ENCODE peak calls at places on chromosomes 11 and 22, in eight cellular contexts. J is HCT116, G is K562, K is HL-60, B is HepG2, I is SK-N-SH, X is GM23338, O is GM12878. Q is an unnamed sample.
A peak's percentile ranks its signal among the peaks of the same experiment; 100 is the strongest.

GRCh38 chr11:102171101-102171500 is 60.9 kb downstream of the YAP1 start:
- DNase-seq in I (no peak), X (no peak), K (no peak), B (no peak), G (no peak), J (no peak), O (no peak), Q (no peak)

GRCh38 chr11:4123218-4123617 is 28.6 kb downstream of the RRM1 start:
- DNase-seq in B (no peak), O (no peak), J (no peak), I (no peak), K (no peak), G (no peak), X (no peak), Q (no peak)

GRCh38 chr22:32206774-32207758 is 2.2 kb upstream of the RFPL2 start:
- DNase-seq in I (peak; percentile 32), G (no peak), X (peak; percentile 86), O (no peak), K (peak; percentile 53), J (peak; percentile 56), B (peak; percentile 41), Q (peak; percentile 27)

GRCh38 chr11:92607969-92608711 is 361.3 kb upstream of the MTNR1B start:
- DNase-seq in G (no peak), I (no peak), B (no peak), K (no peak), X (no peak), O (no peak), J (no peak), Q (no peak)

GRCh38 chr11:67373916-67374570 is 645 bp upstream of the CLCF1 start:
- DNase-seq in I (peak; percentile 69), K (peak; percentile 81), O (no peak), J (peak; percentile 93), G (peak; percentile 68), B (peak; percentile 82), X (peak; percentile 86), Q (peak; percentile 80)

GRCh38 chr11:46987183-46987582 is 50.6 kb downstream of the CSTPP1 start:
- DNase-seq in K (no peak), O (no peak), J (no peak), X (peak; percentile 66), B (no peak), G (no peak), I (no peak), Q (no peak)

GRCh38 chr11:27557223-27557622 is 50.7 kb upstream of the LIN7C start:
- DNase-seq in X (no peak), G (no peak), K (no peak), I (no peak), B (no peak), O (no peak), J (no peak), Q (no peak)

GRCh38 chr11:26283852-26284421 is 48.0 kb upstream of the ANO3 start:
- DNase-seq in X (peak; percentile 13), I (no peak), J (no peak), K (no peak), G (no peak), B (no peak), O (no peak), Q (no peak)

GRCh38 chr22:42991010-42991651 is 23.8 kb downstream of the PACSIN2 start:
- DNase-seq in G (no peak), X (no peak), J (no peak), O (no peak), I (no peak), K (no peak), B (no peak), Q (no peak)

GRCh38 chr11:71059662-71060061 is 192.7 kb downstream of the SHANK2 start:
- DNase-seq in B (no peak), I (no peak), X (no peak), O (no peak), G (no peak), K (no peak), J (no peak), Q (no peak)

GRCh38 chr11:46345131-46345597 is 2.1 kb upstream of the DGKZ start:
- DNase-seq in K (peak; percentile 89), G (no peak), O (no peak), J (no peak), I (no peak), B (no peak), X (peak; percentile 69), Q (no peak)

GRCh38 chr11:114157476-114158050 is 98.1 kb downstream of the ZBTB16 start:
- DNase-seq in O (no peak), X (no peak), G (no peak), K (no peak), J (no peak), B (no peak), I (no peak), Q (no peak)

GRCh38 chr11:123233978-123234340 is 38.9 kb upstream of the CLMP start:
- DNase-seq in X (no peak), K (no peak), I (no peak), J (no peak), B (no peak), G (no peak), O (no peak), Q (no peak)

GRCh38 chr22:24503137-24503850 is 8.2 kb downstream of the UPB1 start:
- DNase-seq in O (peak; percentile 85), X (peak; percentile 83), G (peak; percentile 68), K (peak; percentile 89), J (peak; percentile 34), I (peak; percentile 73), B (no peak), Q (no peak)

GRCh38 chr11:2590131-2590950 is 109.5 kb downstream of the KCNQ1OT1 start:
- DNase-seq in B (no peak), J (no peak), X (no peak), O (no peak), G (no peak), K (no peak), I (peak; percentile 12), Q (no peak)

GRCh38 chr22:26903030-26903856 is 245.9 kb downstream of the MIAT start:
- DNase-seq in O (no peak), J (no peak), K (no peak), X (peak; percentile 59), G (no peak), I (no peak), B (no peak), Q (no peak)

GRCh38 chr11:7600205-7600775 is 73.0 kb downstream of the CYB5R2 start:
- DNase-seq in I (no peak), G (no peak), K (peak; percentile 83), J (peak; percentile 18), X (no peak), O (no peak), B (peak; percentile 89), Q (no peak)

GRCh38 chr22:41828516-41828915 is 4.4 kb upstream of the SREBF2 start:
- DNase-seq in X (no peak), J (no peak), I (no peak), B (no peak), O (no peak), G (no peak), K (no peak), Q (no peak)

DNA sequence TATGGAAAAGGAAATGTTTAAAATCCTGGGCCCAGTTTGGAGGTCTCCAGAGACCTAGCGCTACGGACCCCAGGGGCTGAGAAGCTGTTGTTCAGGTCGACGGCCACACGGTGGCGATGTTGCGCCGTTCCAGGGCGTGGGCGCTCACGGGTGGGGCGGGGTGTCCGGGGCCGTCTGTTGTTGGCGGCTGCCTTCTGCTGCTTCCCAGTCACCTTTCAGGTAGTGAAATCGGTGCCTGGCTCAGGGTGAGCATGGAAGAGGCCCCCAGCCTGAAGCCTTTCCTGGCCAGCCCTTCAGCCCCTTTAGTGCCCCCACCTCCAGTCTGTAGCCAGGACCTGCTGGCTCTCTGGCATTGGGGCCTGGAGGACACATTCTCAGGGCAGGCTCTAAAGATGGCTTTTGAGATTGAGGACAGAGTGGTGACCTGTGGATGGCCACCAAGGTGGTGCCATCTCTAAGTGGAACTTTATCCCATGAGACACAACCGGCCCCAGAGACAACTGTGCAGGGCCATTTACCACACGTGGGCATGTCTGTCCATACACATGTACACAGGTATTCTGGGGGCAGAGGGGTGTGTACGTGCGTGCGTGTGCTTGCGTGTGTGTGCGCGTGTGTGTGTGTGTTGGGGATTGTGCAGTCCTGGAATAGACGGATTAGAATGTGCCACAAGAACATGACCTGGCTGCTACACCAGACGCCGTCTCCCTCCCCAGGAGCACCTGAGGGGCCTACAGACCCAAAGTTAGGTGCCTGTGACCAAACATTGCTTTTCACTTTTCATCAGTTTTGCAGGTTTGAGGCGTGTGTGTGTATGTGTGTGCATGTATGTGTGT is 53.8 kb downstream of the ST14 start:
- DNase-seq in B (peak; percentile 21), G (peak; percentile 88), O (no peak), J (peak; percentile 3), X (peak; percentile 78), K (peak; percentile 54), I (peak; percentile 94), Q (peak; percentile 12)
- H3K4me3 ChIP-seq in B (no peak overlapping the region), G (no peak overlapping the region), O (no peak overlapping the region), J (no peak overlapping the region), X (no peak overlapping the region), K (no peak overlapping the region), I (peak overlapping the region; percentile 30), Q (peak overlapping the region; percentile 17)

DNA sequence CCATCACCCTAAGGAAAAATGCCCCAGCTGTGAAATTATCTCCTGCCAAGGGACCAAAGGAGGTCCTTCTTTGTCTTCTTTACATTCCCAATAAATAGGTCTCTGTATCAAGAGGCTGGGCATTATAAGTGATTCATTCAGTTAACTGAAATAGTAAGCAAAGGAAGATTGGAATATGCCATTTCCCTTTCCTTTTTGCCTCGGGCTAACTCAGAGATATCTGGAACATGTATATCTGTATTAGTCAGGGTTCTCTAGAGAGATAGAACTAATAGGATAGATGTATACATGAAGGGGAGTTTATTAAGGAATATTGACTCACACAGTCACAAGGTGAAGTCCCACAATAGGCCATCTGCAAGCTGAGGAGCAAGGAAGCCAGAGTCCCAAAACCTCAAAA is 15.3 kb upstream of the CWF19L2 start:
- DNase-seq in B (no peak), I (no peak), J (no peak), X (no peak), O (no peak), K (no peak), G (no peak), Q (no peak)
- TF ChIP-seq REST in B (no peak), I (no peak), J (no peak), X (no peak), O (no peak), K (no peak), G (no peak), Q (no peak)

GRCh38 chr22:17601031-17601430 is 27.5 kb downstream of the ATP6V1E1 start:
- DNase-seq in I (peak; percentile 18), X (no peak), K (no peak), O (no peak), J (no peak), B (no peak), G (no peak), Q (no peak)

GRCh38 chr22:17612057-17612456 is 16.5 kb downstream of the ATP6V1E1 start:
- DNase-seq in K (no peak), B (no peak), G (no peak), X (no peak), J (no peak), I (no peak), O (no peak), Q (no peak)

GRCh38 chr22:17607891-17608521 is 20.5 kb downstream of the ATP6V1E1 start:
- DNase-seq in K (no peak), I (no peak), O (no peak), J (no peak), G (no peak), X (no peak), B (no peak), Q (no peak)

GRCh38 chr22:17606472-17606871 is 22.1 kb downstream of the ATP6V1E1 start:
- DNase-seq in G (no peak), J (no peak), K (no peak), O (no peak), B (no peak), I (peak; percentile 42), X (no peak), Q (no peak)
- TF ChIP-seq POLR2AphosphoS5 in G (no peak), J (no peak), K (no peak), O (no peak), B (no peak), I (no peak), X (no peak), Q (no peak)

GRCh38 chr11:120127236-120127635 is 10.7 kb downstream of the TRIM29 start:
- DNase-seq in K (no peak), B (no peak), J (no peak), O (no peak), X (no peak), G (no peak), I (no peak), Q (no peak)
- H3K4me3 ChIP-seq in K (no peak overlapping the region), B (no peak overlapping the region), J (no peak overlapping the region), O (no peak overlapping the region), X (no peak overlapping the region), G (no peak overlapping the region), I (no peak overlapping the region), Q (no peak overlapping the region)

Q was measured in Panc1.